ENCODE peak calls at places on chromosomes 5 and 9, in seven cellular contexts. One of them, this sample, is unnamed.

GRCh38 chr5:181047921-181048320 is 7.9 kb downstream of the BTNL9 start:
- DNase-seq in spleen: peak; percentile 43
- DNase-seq in heart left ventricle: no peak
- DNase-seq in stomach: no peak
- DNase-seq in prostate gland: no peak
- DNase-seq in fibroblast of mammary gland: no peak
- DNase-seq in esophagus squamous epithelium: no peak
- DNase-seq in this sample: no peak

GRCh38 chr9:118009585-118009984 is 305.4 kb downstream of the TLR4 start:
- DNase-seq in spleen: no peak
- DNase-seq in heart left ventricle: no peak
- DNase-seq in stomach: no peak
- DNase-seq in prostate gland: no peak
- DNase-seq in fibroblast of mammary gland: no peak
- DNase-seq in esophagus squamous epithelium: no peak
- DNase-seq in this sample: no peak

GRCh38 chr9:127021664-127022337 is 100.6 kb downstream of the ANGPTL2 start:
- DNase-seq in spleen: no peak
- DNase-seq in heart left ventricle: peak; percentile 94
- DNase-seq in stomach: peak; percentile 47
- DNase-seq in prostate gland: peak; percentile 36
- DNase-seq in fibroblast of mammary gland: peak; percentile 100
- DNase-seq in esophagus squamous epithelium: no peak
- DNase-seq in this sample: peak; percentile 98

GRCh38 chr5:138905541-138905940 is 30.4 kb upstream of the LRRTM2 start:
- DNase-seq in spleen: no peak
- DNase-seq in heart left ventricle: no peak
- DNase-seq in stomach: no peak
- DNase-seq in prostate gland: no peak
- DNase-seq in fibroblast of mammary gland: peak; percentile 23
- DNase-seq in esophagus squamous epithelium: no peak
- DNase-seq in this sample: no peak

GRCh38 chr9:18216376-18216775 is 257.6 kb upstream of the ADAMTSL1 start:
- DNase-seq in spleen: no peak
- DNase-seq in heart left ventricle: no peak
- DNase-seq in stomach: no peak
- DNase-seq in prostate gland: no peak
- DNase-seq in fibroblast of mammary gland: no peak
- DNase-seq in esophagus squamous epithelium: no peak
- DNase-seq in this sample: no peak

GRCh38 chr5:66239034-66239433 is 94.9 kb downstream of the SREK1 start:
- DNase-seq in spleen: no peak
- DNase-seq in heart left ventricle: no peak
- DNase-seq in stomach: no peak
- DNase-seq in prostate gland: no peak
- DNase-seq in fibroblast of mammary gland: no peak
- DNase-seq in esophagus squamous epithelium: no peak
- DNase-seq in this sample: peak; percentile 7

GRCh38 chr5:6759401-6759800 is 46.2 kb downstream of the TENT4A start:
- DNase-seq in spleen: no peak
- DNase-seq in heart left ventricle: no peak
- DNase-seq in stomach: no peak
- DNase-seq in prostate gland: no peak
- DNase-seq in fibroblast of mammary gland: peak; percentile 27
- DNase-seq in esophagus squamous epithelium: no peak
- DNase-seq in this sample: peak; percentile 18

GRCh38 chr9:131984564-131984963 is 95.1 kb downstream of the MED27 start:
- DNase-seq in spleen: no peak
- DNase-seq in heart left ventricle: no peak
- DNase-seq in stomach: no peak
- DNase-seq in prostate gland: no peak
- DNase-seq in fibroblast of mammary gland: no peak
- DNase-seq in esophagus squamous epithelium: no peak
- DNase-seq in this sample: no peak

GRCh38 chr9:109086221-109086620 is 33.5 kb downstream of the TMEM245 start:
- DNase-seq in spleen: no peak
- DNase-seq in heart left ventricle: no peak
- DNase-seq in stomach: no peak
- DNase-seq in prostate gland: no peak
- DNase-seq in fibroblast of mammary gland: peak; percentile 48
- DNase-seq in esophagus squamous epithelium: no peak
- DNase-seq in this sample: peak; percentile 42

GRCh38 chr9:86093788-86094555 is 5.4 kb downstream of the GOLM1 start:
- DNase-seq in spleen: no peak
- DNase-seq in heart left ventricle: no peak
- DNase-seq in stomach: peak; percentile 89
- DNase-seq in prostate gland: peak; percentile 58
- DNase-seq in fibroblast of mammary gland: no peak
- DNase-seq in esophagus squamous epithelium: no peak
- DNase-seq in this sample: peak; percentile 70

GRCh38 chr5:108989761-108990392 is 242.2 kb downstream of the FER start:
- DNase-seq in spleen: no peak
- DNase-seq in heart left ventricle: no peak
- DNase-seq in stomach: no peak
- DNase-seq in prostate gland: no peak
- DNase-seq in fibroblast of mammary gland: peak; percentile 16
- DNase-seq in esophagus squamous epithelium: no peak
- DNase-seq in this sample: no peak

GRCh38 chr9:136687721-136688223 is 515 bp upstream of the AGPAT2 start:
- DNase-seq in spleen: peak; percentile 89
- DNase-seq in heart left ventricle: no peak
- DNase-seq in stomach: peak; percentile 70
- DNase-seq in prostate gland: no peak
- DNase-seq in fibroblast of mammary gland: no peak
- DNase-seq in esophagus squamous epithelium: no peak
- DNase-seq in this sample: no peak

GRCh38 chr9:128323192-128323730 is 622 bp downstream of the COQ4 start:
- DNase-seq in spleen: no peak
- DNase-seq in heart left ventricle: no peak
- DNase-seq in stomach: no peak
- DNase-seq in prostate gland: no peak
- DNase-seq in fibroblast of mammary gland: peak; percentile 47
- DNase-seq in esophagus squamous epithelium: no peak
- DNase-seq in this sample: no peak

GRCh38 chr9:4494806-4495205 is 4.5 kb downstream of the SLC1A1 start:
- DNase-seq in spleen: no peak
- DNase-seq in heart left ventricle: no peak
- DNase-seq in stomach: no peak
- DNase-seq in prostate gland: no peak
- DNase-seq in fibroblast of mammary gland: no peak
- DNase-seq in esophagus squamous epithelium: no peak
- DNase-seq in this sample: no peak

GRCh38 chr9:4497855-4498254 is 7.6 kb downstream of the SLC1A1 start:
- DNase-seq in spleen: no peak
- DNase-seq in heart left ventricle: no peak
- DNase-seq in stomach: no peak
- DNase-seq in prostate gland: no peak
- DNase-seq in fibroblast of mammary gland: peak; percentile 81
- DNase-seq in esophagus squamous epithelium: no peak
- DNase-seq in this sample: peak; percentile 42

GRCh38 chr9:4495537-4495936 is 5.3 kb downstream of the SLC1A1 start:
- DNase-seq in spleen: no peak
- DNase-seq in heart left ventricle: no peak
- DNase-seq in stomach: no peak
- DNase-seq in prostate gland: no peak
- DNase-seq in fibroblast of mammary gland: no peak
- DNase-seq in esophagus squamous epithelium: no peak
- DNase-seq in this sample: no peak

GRCh38 chr9:4497395-4497794 is 7.1 kb downstream of the SLC1A1 start:
- DNase-seq in spleen: no peak
- DNase-seq in heart left ventricle: no peak
- DNase-seq in stomach: no peak
- DNase-seq in prostate gland: no peak
- DNase-seq in fibroblast of mammary gland: no peak
- DNase-seq in esophagus squamous epithelium: no peak
- DNase-seq in this sample: no peak

DNA sequence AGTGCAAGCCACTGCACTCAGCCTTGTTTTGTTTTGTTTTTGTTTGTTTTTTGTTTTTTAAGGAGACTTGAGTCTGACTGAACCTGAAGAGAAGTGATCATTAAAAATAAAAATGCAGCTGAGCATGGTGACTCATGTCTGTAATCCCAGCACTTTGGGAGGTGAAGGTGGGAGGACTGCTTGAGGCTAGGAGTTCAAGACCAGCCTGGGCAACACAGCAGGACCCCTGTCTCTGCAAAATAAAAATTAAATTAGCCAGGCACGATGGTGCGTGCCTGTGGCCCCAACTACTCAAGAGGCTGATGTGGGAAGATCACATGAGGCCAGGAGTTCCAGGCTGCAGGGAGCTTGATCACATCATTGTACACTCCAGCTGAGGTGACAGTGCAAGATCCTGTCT is 6.2 kb downstream of the SLC1A1 start:
- DNase-seq in spleen: no peak
- DNase-seq in heart left ventricle: no peak
- DNase-seq in stomach: no peak
- DNase-seq in prostate gland: no peak
- DNase-seq in fibroblast of mammary gland: no peak
- DNase-seq in esophagus squamous epithelium: no peak
- DNase-seq in this sample: no peak
- TF ChIP-seq CTCF in spleen: no peak
- TF ChIP-seq CTCF in heart left ventricle: no peak
- TF ChIP-seq CTCF in stomach: no peak
- TF ChIP-seq CTCF in prostate gland: no peak
- TF ChIP-seq CTCF in fibroblast of mammary gland: no peak
- TF ChIP-seq CTCF in esophagus squamous epithelium: no peak
- TF ChIP-seq CTCF in this sample: no peak

GRCh38 chr9:5608298-5609254 is 20.3 kb upstream of the RIC1 start:
- DNase-seq in spleen: no peak
- DNase-seq in heart left ventricle: no peak
- DNase-seq in stomach: no peak
- DNase-seq in prostate gland: no peak
- DNase-seq in fibroblast of mammary gland: peak; percentile 69
- DNase-seq in esophagus squamous epithelium: no peak
- DNase-seq in this sample: peak; percentile 37
- H3K4me3 ChIP-seq in spleen: peak overlapping the region; percentile 58
- H3K4me3 ChIP-seq in heart left ventricle: peak overlapping the region; percentile 41
- H3K4me3 ChIP-seq in stomach: peak overlapping the region; percentile 26
- H3K4me3 ChIP-seq in prostate gland: peak overlapping the region; percentile 16
- H3K4me3 ChIP-seq in fibroblast of mammary gland: peak overlapping the region; percentile 42
- H3K4me3 ChIP-seq in esophagus squamous epithelium: peak overlapping the region; percentile 1
- H3K4me3 ChIP-seq in this sample: peak overlapping the region; percentile 9

GRCh38 chr9:84647699-84648098 is 21.8 kb upstream of the NTRK2 start:
- DNase-seq in spleen: no peak
- DNase-seq in heart left ventricle: no peak
- DNase-seq in stomach: no peak
- DNase-seq in prostate gland: no peak
- DNase-seq in fibroblast of mammary gland: no peak
- DNase-seq in esophagus squamous epithelium: no peak
- DNase-seq in this sample: no peak

DNA sequence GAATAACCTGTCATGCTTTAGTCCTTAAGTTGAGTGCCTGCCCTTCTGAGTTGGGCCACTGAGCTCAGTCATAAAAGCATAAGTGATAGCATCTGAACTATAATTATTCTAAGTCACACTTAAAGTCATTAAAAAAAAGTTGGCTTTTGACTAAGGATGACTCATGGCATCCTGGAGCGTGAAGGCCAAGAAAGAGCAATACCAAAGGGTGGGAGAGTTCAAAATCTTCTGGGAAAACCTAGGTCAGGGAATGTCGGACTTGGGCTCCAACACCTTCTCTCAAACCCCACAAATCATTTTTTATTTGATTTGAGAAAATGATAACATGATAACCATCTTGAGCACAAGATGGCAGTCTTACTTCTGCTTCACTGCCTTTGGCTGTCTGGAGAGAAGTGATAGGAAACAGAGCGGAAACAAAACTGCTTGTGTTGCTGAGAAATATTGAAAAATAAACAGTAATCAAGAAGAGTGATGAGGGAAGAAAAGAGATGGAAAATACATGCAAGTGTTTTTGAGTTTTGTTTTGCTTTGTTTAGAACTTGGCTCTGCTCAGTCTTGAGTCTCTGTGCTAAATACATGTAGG is 16.9 kb upstream of the NTRK2 start:
- DNase-seq in spleen: no peak
- DNase-seq in heart left ventricle: no peak
- DNase-seq in stomach: no peak
- DNase-seq in prostate gland: no peak
- DNase-seq in fibroblast of mammary gland: no peak
- DNase-seq in esophagus squamous epithelium: no peak
- DNase-seq in this sample: no peak
- TF ChIP-seq CTCF in spleen: no peak
- TF ChIP-seq CTCF in heart left ventricle: no peak
- TF ChIP-seq CTCF in stomach: no peak
- TF ChIP-seq CTCF in prostate gland: no peak
- TF ChIP-seq CTCF in fibroblast of mammary gland: no peak
- TF ChIP-seq CTCF in esophagus squamous epithelium: no peak
- TF ChIP-seq CTCF in this sample: no peak

GRCh38 chr5:87780831-87781760 is 368.4 kb upstream of the CCNH start:
- DNase-seq in spleen: peak; percentile 87
- DNase-seq in heart left ventricle: peak; percentile 76
- DNase-seq in stomach: peak; percentile 76
- DNase-seq in prostate gland: peak; percentile 65
- DNase-seq in fibroblast of mammary gland: peak; percentile 80
- DNase-seq in esophagus squamous epithelium: peak; percentile 0
- DNase-seq in this sample: peak; percentile 89
- H3K4me3 ChIP-seq in spleen: no peak overlapping the region
- H3K4me3 ChIP-seq in heart left ventricle: no peak overlapping the region
- H3K4me3 ChIP-seq in stomach: no peak overlapping the region
- H3K4me3 ChIP-seq in prostate gland: no peak overlapping the region
- H3K4me3 ChIP-seq in fibroblast of mammary gland: no peak overlapping the region
- H3K4me3 ChIP-seq in esophagus squamous epithelium: no peak overlapping the region
- H3K4me3 ChIP-seq in this sample: no peak overlapping the region